ENCODE peak calls at places on chromosomes 7 and 10, in seven cellular contexts. One of them, this sample, is unnamed.

GRCh38 chr10:97851341-97852001 is 1.8 kb downstream of the GOLGA7B start:
- DNase-seq in fibroblast of lung: no peak
- DNase-seq in astrocyte: no peak
- DNase-seq in H9: no peak
- DNase-seq in K562: no peak
- DNase-seq in gastrocnemius medialis: no peak
- DNase-seq in pancreas: no peak
- DNase-seq in this sample: no peak

GRCh38 chr7:131562941-131563340 is 6.5 kb upstream of the PODXL start:
- DNase-seq in gastrocnemius medialis: no peak
- DNase-seq in H9: no peak
- DNase-seq in K562: no peak
- DNase-seq in fibroblast of lung: peak; percentile 36
- DNase-seq in pancreas: no peak
- DNase-seq in astrocyte: peak; percentile 20
- DNase-seq in this sample: no peak

GRCh38 chr10:95464280-95464679 is 96.9 kb downstream of the SORBS1 start:
- DNase-seq in astrocyte: no peak
- DNase-seq in gastrocnemius medialis: no peak
- DNase-seq in fibroblast of lung: no peak
- DNase-seq in H9: no peak
- DNase-seq in K562: no peak
- DNase-seq in pancreas: no peak
- DNase-seq in this sample: no peak

GRCh38 chr10:87657370-87657769 is 2.3 kb upstream of the PAPSS2 start:
- DNase-seq in pancreas: no peak
- DNase-seq in fibroblast of lung: peak; percentile 73
- DNase-seq in H9: no peak
- DNase-seq in gastrocnemius medialis: no peak
- DNase-seq in astrocyte: peak; percentile 64
- DNase-seq in K562: no peak
- DNase-seq in this sample: no peak

GRCh38 chr10:88979153-88979562 is 11.4 kb upstream of the FAS start:
- DNase-seq in astrocyte: peak; percentile 97
- DNase-seq in gastrocnemius medialis: no peak
- DNase-seq in H9: no peak
- DNase-seq in fibroblast of lung: peak; percentile 98
- DNase-seq in pancreas: no peak
- DNase-seq in K562: peak; percentile 16
- DNase-seq in this sample: no peak

GRCh38 chr7:121330053-121330833 is 1.4 kb downstream of the WNT16 start:
- DNase-seq in H9: peak; percentile 50
- DNase-seq in K562: peak; percentile 57
- DNase-seq in fibroblast of lung: no peak
- DNase-seq in gastrocnemius medialis: no peak
- DNase-seq in astrocyte: no peak
- DNase-seq in pancreas: peak; percentile 35
- DNase-seq in this sample: no peak

GRCh38 chr7:87919875-87920274 is 14.2 kb upstream of the ADAM22 start:
- DNase-seq in K562: no peak
- DNase-seq in astrocyte: no peak
- DNase-seq in pancreas: no peak
- DNase-seq in gastrocnemius medialis: no peak
- DNase-seq in H9: no peak
- DNase-seq in fibroblast of lung: no peak
- DNase-seq in this sample: no peak

GRCh38 chr10:101130984-101131961 is at the start of gene TLX1:
- DNase-seq in gastrocnemius medialis: no peak
- DNase-seq in pancreas: peak; percentile 81
- DNase-seq in astrocyte: no peak
- DNase-seq in K562: peak; percentile 46
- DNase-seq in fibroblast of lung: no peak
- DNase-seq in H9: peak; percentile 83
- DNase-seq in this sample: no peak

GRCh38 chr10:114879541-114880158 is 58.1 kb downstream of the FHIP2A start:
- DNase-seq in astrocyte: no peak
- DNase-seq in K562: peak; percentile 17
- DNase-seq in pancreas: no peak
- DNase-seq in gastrocnemius medialis: no peak
- DNase-seq in fibroblast of lung: peak; percentile 17
- DNase-seq in H9: peak; percentile 75
- DNase-seq in this sample: peak; percentile 16

GRCh38 chr7:142385528-142386340 is 127.9 kb upstream of the PRSS58 start:
- DNase-seq in astrocyte: peak; percentile 37
- DNase-seq in pancreas: no peak
- DNase-seq in K562: peak; percentile 63
- DNase-seq in fibroblast of lung: peak; percentile 62
- DNase-seq in gastrocnemius medialis: no peak
- DNase-seq in H9: peak; percentile 60
- DNase-seq in this sample: no peak

GRCh38 chr10:107701947-107702346 is 537.4 kb upstream of the SORCS1 start:
- DNase-seq in astrocyte: no peak
- DNase-seq in H9: no peak
- DNase-seq in pancreas: no peak
- DNase-seq in fibroblast of lung: no peak
- DNase-seq in gastrocnemius medialis: no peak
- DNase-seq in K562: no peak
- DNase-seq in this sample: no peak

GRCh38 chr7:94401411-94401810 is 6.7 kb downstream of the COL1A2 start:
- DNase-seq in pancreas: no peak
- DNase-seq in astrocyte: no peak
- DNase-seq in H9: no peak
- DNase-seq in gastrocnemius medialis: no peak
- DNase-seq in fibroblast of lung: no peak
- DNase-seq in K562: no peak
- DNase-seq in this sample: no peak

GRCh38 chr10:94183666-94184264 is 179.0 kb downstream of the NOC3L start:
- DNase-seq in pancreas: no peak
- DNase-seq in astrocyte: peak; percentile 95
- DNase-seq in H9: no peak
- DNase-seq in gastrocnemius medialis: no peak
- DNase-seq in K562: no peak
- DNase-seq in fibroblast of lung: peak; percentile 97
- DNase-seq in this sample: no peak

GRCh38 chr7:6181136-6181535 is 91.3 kb downstream of the CYTH3 start:
- DNase-seq in fibroblast of lung: no peak
- DNase-seq in pancreas: no peak
- DNase-seq in K562: no peak
- DNase-seq in gastrocnemius medialis: no peak
- DNase-seq in astrocyte: no peak
- DNase-seq in H9: no peak
- DNase-seq in this sample: no peak

GRCh38 chr10:82438277-82438676 is 563.3 kb downstream of the NRG3 start:
- DNase-seq in fibroblast of lung: no peak
- DNase-seq in astrocyte: no peak
- DNase-seq in H9: no peak
- DNase-seq in pancreas: no peak
- DNase-seq in gastrocnemius medialis: no peak
- DNase-seq in K562: no peak
- DNase-seq in this sample: no peak

GRCh38 chr7:151940048-151940845 is 16.0 kb upstream of the GALNTL5 start:
- DNase-seq in pancreas: no peak
- DNase-seq in fibroblast of lung: peak; percentile 60
- DNase-seq in gastrocnemius medialis: no peak
- DNase-seq in astrocyte: peak; percentile 44
- DNase-seq in H9: no peak
- DNase-seq in K562: no peak
- DNase-seq in this sample: no peak
- H3K27ac ChIP-seq in pancreas: no peak overlapping the region
- H3K27ac ChIP-seq in fibroblast of lung: no peak overlapping the region
- H3K27ac ChIP-seq in gastrocnemius medialis: no peak overlapping the region
- H3K27ac ChIP-seq in astrocyte: no peak overlapping the region
- H3K27ac ChIP-seq in H9: no peak overlapping the region
- H3K27ac ChIP-seq in K562: no peak overlapping the region
- H3K27ac ChIP-seq in this sample: no peak overlapping the region

DNA sequence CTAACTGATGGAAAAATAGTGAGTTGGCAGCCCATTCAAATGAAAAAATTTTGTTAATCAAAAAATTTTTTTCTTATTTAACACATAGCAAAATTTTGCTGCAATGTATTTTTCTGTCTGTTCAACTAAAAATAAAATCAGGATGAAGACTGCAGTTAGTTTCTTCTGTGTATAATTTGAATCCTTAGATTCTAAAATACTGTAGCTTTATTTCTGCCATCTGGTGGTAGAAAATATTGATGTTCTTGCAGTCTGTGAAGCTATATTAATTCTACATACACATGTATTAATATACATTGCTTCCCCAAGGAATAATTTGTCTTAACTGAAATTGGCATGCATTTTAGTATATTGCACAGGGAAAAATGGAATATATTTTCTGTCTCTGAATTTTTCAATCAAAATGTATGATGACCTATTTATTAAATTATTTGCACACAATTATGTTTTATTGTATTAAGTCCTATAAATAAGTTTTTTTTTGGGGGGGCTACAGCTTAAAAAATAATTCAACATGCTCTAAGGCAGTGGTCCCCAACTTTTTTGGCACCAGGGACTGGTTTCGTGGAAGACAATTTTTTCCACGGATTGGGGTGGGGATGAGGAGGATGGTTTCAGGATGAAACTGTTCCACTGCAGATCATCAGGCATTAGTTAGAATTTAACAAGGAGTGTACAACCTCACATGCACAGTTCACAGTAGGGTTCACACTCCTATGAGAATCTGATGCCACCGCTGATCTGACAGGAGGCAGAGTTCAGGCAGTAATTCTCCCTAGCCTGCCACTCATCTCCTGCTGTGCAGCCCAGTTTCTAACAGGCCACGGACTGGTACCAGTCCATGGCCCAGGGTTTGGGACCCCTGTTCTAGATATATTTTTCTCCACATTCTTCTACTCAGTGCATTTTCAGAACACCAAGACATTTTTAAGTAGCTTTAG is 119.4 kb downstream of the GNAT3 start:
- DNase-seq in gastrocnemius medialis: no peak
- DNase-seq in H9: no peak
- DNase-seq in fibroblast of lung: peak; percentile 26
- DNase-seq in pancreas: no peak
- DNase-seq in astrocyte: no peak
- DNase-seq in K562: no peak
- DNase-seq in this sample: no peak
- TF ChIP-seq CTCF in gastrocnemius medialis: peak; percentile 13
- TF ChIP-seq CTCF in H9: peak; percentile 56
- TF ChIP-seq CTCF in fibroblast of lung: no peak
- TF ChIP-seq CTCF in pancreas: no peak
- TF ChIP-seq CTCF in astrocyte: peak; percentile 40
- TF ChIP-seq CTCF in K562: no peak
- TF ChIP-seq CTCF in this sample: peak; percentile 38

GRCh38 chr7:124030964-124031363 is 1.9 kb downstream of the TMEM229A start:
- DNase-seq in astrocyte: no peak
- DNase-seq in pancreas: no peak
- DNase-seq in K562: no peak
- DNase-seq in H9: no peak
- DNase-seq in gastrocnemius medialis: no peak
- DNase-seq in fibroblast of lung: no peak
- DNase-seq in this sample: no peak

GRCh38 chr7:124027236-124027635 is 5.6 kb downstream of the TMEM229A start:
- DNase-seq in gastrocnemius medialis: no peak
- DNase-seq in astrocyte: no peak
- DNase-seq in pancreas: no peak
- DNase-seq in H9: no peak
- DNase-seq in fibroblast of lung: no peak
- DNase-seq in K562: no peak
- DNase-seq in this sample: no peak

GRCh38 chr7:124031919-124032318 is 948 bp downstream of the TMEM229A start:
- DNase-seq in fibroblast of lung: no peak
- DNase-seq in pancreas: peak; percentile 35
- DNase-seq in H9: no peak
- DNase-seq in gastrocnemius medialis: no peak
- DNase-seq in astrocyte: no peak
- DNase-seq in K562: no peak
- DNase-seq in this sample: no peak

GRCh38 chr7:124031406-124031805 is 1.5 kb downstream of the TMEM229A start:
- DNase-seq in K562: no peak
- DNase-seq in H9: no peak
- DNase-seq in fibroblast of lung: no peak
- DNase-seq in gastrocnemius medialis: no peak
- DNase-seq in pancreas: no peak
- DNase-seq in astrocyte: no peak
- DNase-seq in this sample: no peak

GRCh38 chr7:124029789-124030188 is 3.1 kb downstream of the TMEM229A start:
- DNase-seq in fibroblast of lung: no peak
- DNase-seq in pancreas: no peak
- DNase-seq in astrocyte: no peak
- DNase-seq in H9: no peak
- DNase-seq in gastrocnemius medialis: no peak
- DNase-seq in K562: no peak
- DNase-seq in this sample: no peak
- H3K27me3 ChIP-seq in fibroblast of lung: peaks cover 14% of the 10 kb centered on the region
- H3K27me3 ChIP-seq in pancreas: peaks cover 15% of the 10 kb centered on the region
- H3K27me3 ChIP-seq in astrocyte: peaks cover 33% of the 10 kb centered on the region
- H3K27me3 ChIP-seq in H9: peaks cover 8% of the 10 kb centered on the region
- H3K27me3 ChIP-seq in gastrocnemius medialis: peaks cover 27% of the 10 kb centered on the region
- H3K27me3 ChIP-seq in K562: no peaks in the 10 kb centered on the region
- H3K27me3 ChIP-seq in this sample: peaks cover 46% of the 10 kb centered on the region

GRCh38 chr10:71971311-71971731 is 7.1 kb downstream of the CHST3 start:
- DNase-seq in fibroblast of lung: no peak
- DNase-seq in pancreas: no peak
- DNase-seq in gastrocnemius medialis: no peak
- DNase-seq in K562: no peak
- DNase-seq in H9: no peak
- DNase-seq in astrocyte: no peak
- DNase-seq in this sample: no peak
- H3K27ac ChIP-seq in fibroblast of lung: no peak overlapping the region
- H3K27ac ChIP-seq in pancreas: no peak overlapping the region
- H3K27ac ChIP-seq in gastrocnemius medialis: peak overlapping the region; percentile 91
- H3K27ac ChIP-seq in K562: no peak overlapping the region
- H3K27ac ChIP-seq in H9: no peak overlapping the region
- H3K27ac ChIP-seq in astrocyte: no peak overlapping the region
- H3K27ac ChIP-seq in this sample: no peak overlapping the region

This sample was measured in CD4-positive, alpha-beta T cell.